ENCODE peak calls at places on chromosome 13, in ten cellular contexts. One of them, this sample, is unnamed.

GRCh38 chr13:108980237-108980636 is 350.8 kb downstream of the MYO16 start:
- DNase-seq in lower leg skin: no peak
- DNase-seq in germinal center: no peak
- DNase-seq in colonic mucosa: no peak
- DNase-seq in SW480: no peak
- DNase-seq in effector memory CD8-positive, alpha-beta T cell: no peak
- DNase-seq in brain microvascular endothelial cell: no peak
- DNase-seq in substantia nigra: no peak
- DNase-seq in activated CD4-positive, alpha-beta T cell treated with anti-CD3 and anti-CD28 coated beads for 48 hours: no peak
- DNase-seq in right cardiac atrium: no peak
- DNase-seq in this sample: no peak

GRCh38 chr13:39415403-39415802 is 187.6 kb downstream of the LHFPL6 start:
- DNase-seq in lower leg skin: no peak
- DNase-seq in germinal center: peak; percentile 14
- DNase-seq in colonic mucosa: peak; percentile 20
- DNase-seq in SW480: peak; percentile 34
- DNase-seq in effector memory CD8-positive, alpha-beta T cell: no peak
- DNase-seq in brain microvascular endothelial cell: no peak
- DNase-seq in substantia nigra: peak; percentile 14
- DNase-seq in activated CD4-positive, alpha-beta T cell treated with anti-CD3 and anti-CD28 coated beads for 48 hours: peak; percentile 13
- DNase-seq in right cardiac atrium: peak; percentile 73
- DNase-seq in this sample: peak; percentile 11

GRCh38 chr13:72555601-72556000 is 171.8 kb downstream of the MZT1 start:
- DNase-seq in lower leg skin: no peak
- DNase-seq in germinal center: no peak
- DNase-seq in colonic mucosa: no peak
- DNase-seq in SW480: no peak
- DNase-seq in effector memory CD8-positive, alpha-beta T cell: no peak
- DNase-seq in brain microvascular endothelial cell: no peak
- DNase-seq in substantia nigra: no peak
- DNase-seq in activated CD4-positive, alpha-beta T cell treated with anti-CD3 and anti-CD28 coated beads for 48 hours: no peak
- DNase-seq in right cardiac atrium: no peak
- DNase-seq in this sample: no peak

GRCh38 chr13:30985637-30986205 is 53.3 kb downstream of the TEX26 start:
- DNase-seq in lower leg skin: no peak
- DNase-seq in germinal center: no peak
- DNase-seq in colonic mucosa: no peak
- DNase-seq in SW480: no peak
- DNase-seq in effector memory CD8-positive, alpha-beta T cell: no peak
- DNase-seq in brain microvascular endothelial cell: peak; percentile 12
- DNase-seq in substantia nigra: no peak
- DNase-seq in activated CD4-positive, alpha-beta T cell treated with anti-CD3 and anti-CD28 coated beads for 48 hours: no peak
- DNase-seq in right cardiac atrium: no peak
- DNase-seq in this sample: peak; percentile 35

GRCh38 chr13:39603424-39603947 is 493 bp upstream of the LHFPL6 start:
- DNase-seq in lower leg skin: no peak
- DNase-seq in germinal center: no peak
- DNase-seq in colonic mucosa: no peak
- DNase-seq in SW480: peak; percentile 45
- DNase-seq in effector memory CD8-positive, alpha-beta T cell: no peak
- DNase-seq in brain microvascular endothelial cell: no peak
- DNase-seq in substantia nigra: peak; percentile 56
- DNase-seq in activated CD4-positive, alpha-beta T cell treated with anti-CD3 and anti-CD28 coated beads for 48 hours: no peak
- DNase-seq in right cardiac atrium: peak; percentile 58
- DNase-seq in this sample: peak; percentile 15

GRCh38 chr13:36997716-36998427 is 1.3 kb downstream of the ALG5 start:
- DNase-seq in lower leg skin: no peak
- DNase-seq in germinal center: no peak
- DNase-seq in colonic mucosa: no peak
- DNase-seq in SW480: no peak
- DNase-seq in effector memory CD8-positive, alpha-beta T cell: no peak
- DNase-seq in brain microvascular endothelial cell: no peak
- DNase-seq in substantia nigra: no peak
- DNase-seq in activated CD4-positive, alpha-beta T cell treated with anti-CD3 and anti-CD28 coated beads for 48 hours: no peak
- DNase-seq in right cardiac atrium: no peak
- DNase-seq in this sample: no peak

GRCh38 chr13:26280295-26280694 is 26.4 kb downstream of the CDK8 start:
- DNase-seq in lower leg skin: no peak
- DNase-seq in germinal center: no peak
- DNase-seq in colonic mucosa: no peak
- DNase-seq in SW480: no peak
- DNase-seq in effector memory CD8-positive, alpha-beta T cell: no peak
- DNase-seq in brain microvascular endothelial cell: peak; percentile 79
- DNase-seq in substantia nigra: no peak
- DNase-seq in activated CD4-positive, alpha-beta T cell treated with anti-CD3 and anti-CD28 coated beads for 48 hours: no peak
- DNase-seq in right cardiac atrium: no peak
- DNase-seq in this sample: peak; percentile 26

GRCh38 chr13:50810998-50811397 is 32.5 kb downstream of the DLEU7 start:
- DNase-seq in lower leg skin: no peak
- DNase-seq in germinal center: peak; percentile 23
- DNase-seq in colonic mucosa: no peak
- DNase-seq in SW480: no peak
- DNase-seq in effector memory CD8-positive, alpha-beta T cell: no peak
- DNase-seq in brain microvascular endothelial cell: no peak
- DNase-seq in substantia nigra: no peak
- DNase-seq in activated CD4-positive, alpha-beta T cell treated with anti-CD3 and anti-CD28 coated beads for 48 hours: no peak
- DNase-seq in right cardiac atrium: no peak
- DNase-seq in this sample: no peak

GRCh38 chr13:109509154-109509905 is 277.1 kb downstream of the IRS2 start:
- DNase-seq in lower leg skin: peak; percentile 34
- DNase-seq in germinal center: no peak
- DNase-seq in colonic mucosa: no peak
- DNase-seq in SW480: no peak
- DNase-seq in effector memory CD8-positive, alpha-beta T cell: no peak
- DNase-seq in brain microvascular endothelial cell: peak; percentile 63
- DNase-seq in substantia nigra: no peak
- DNase-seq in activated CD4-positive, alpha-beta T cell treated with anti-CD3 and anti-CD28 coated beads for 48 hours: no peak
- DNase-seq in right cardiac atrium: no peak
- DNase-seq in this sample: peak; percentile 50

This sample was measured in A172.